ENCODE peak calls at places on chromosomes 11 and 22, in five cellular contexts. V is K562, Y is HEK293T, Z is HepG2, U is SK-N-SH. B is an unnamed sample.

GRCh38 chr22:23772315-23773246 is at the start of gene MMP11:
- DNase-seq in V (peak), Y (peak), Z (no peak), U (peak), B (no peak)

GRCh38 chr11:115643491-115643995 is 139.3 kb upstream of the CADM1 start:
- DNase-seq in V (no peak), Y (no peak), Z (no peak), U (no peak), B (no peak)

GRCh38 chr11:132911186-132911585 is 621.1 kb downstream of the OPCML start:
- DNase-seq in V (no peak), Y (no peak), Z (no peak), U (no peak), B (no peak)

GRCh38 chr11:103659138-103659734 is 377.2 kb upstream of the DDI1 start:
- DNase-seq in V (no peak), Y (peak), Z (no peak), U (peak), B (no peak)

GRCh38 chr22:44668190-44668885 is 33.7 kb upstream of the PRR5 start:
- DNase-seq in V (peak), Y (peak), Z (no peak), U (peak), B (no peak)

GRCh38 chr11:47399860-47400812 is 8.3 kb upstream of the SLC39A13 start:
- DNase-seq in V (peak), Y (no peak), Z (no peak), U (peak), B (no peak)

GRCh38 chr22:42549329-42550060 is 4.3 kb upstream of the SERHL2 start:
- DNase-seq in V (no peak), Y (no peak), Z (no peak), U (no peak), B (no peak)

GRCh38 chr11:3747704-3748103 is 49.6 kb downstream of the NUP98 start:
- DNase-seq in V (no peak), Y (no peak), Z (no peak), U (no peak), B (no peak)

GRCh38 chr11:10418259-10418949 is 36.7 kb upstream of the AMPD3 start:
- DNase-seq in V (no peak), Y (no peak), Z (no peak), U (no peak), B (no peak)

GRCh38 chr11:72727521-72727920 is 24.7 kb downstream of the ARAP1 start:
- DNase-seq in V (no peak), Y (no peak), Z (no peak), U (no peak), B (no peak)

GRCh38 chr11:92340839-92341238 is 116.2 kb downstream of the FAT3 start:
- DNase-seq in V (peak), Y (peak), Z (peak), U (peak), B (no peak)

GRCh38 chr11:36131719-36132349 is 157.4 kb downstream of the COMMD9 start:
- DNase-seq in V (peak), Y (peak), Z (peak), U (peak), B (no peak)

GRCh38 chr11:33315822-33316221 is 58.6 kb downstream of the HIPK3 start:
- DNase-seq in V (no peak), Y (no peak), Z (no peak), U (no peak), B (no peak)

GRCh38 chr11:110711776-110712642 is at the start of gene ARHGAP20:
- DNase-seq in V (peak), Y (peak), Z (peak), U (peak), B (no peak)

GRCh38 chr11:29527391-29527936 is 489.4 kb downstream of the KCNA4 start:
- DNase-seq in V (no peak), Y (no peak), Z (peak), U (no peak), B (no peak)

GRCh38 chr11:11985016-11985715 is 23.3 kb downstream of the DKK3 start:
- DNase-seq in V (no peak), Y (no peak), Z (no peak), U (no peak), B (no peak)

GRCh38 chr11:1652778-1653540 is 23.4 kb downstream of the KRTAP5-5 start:
- DNase-seq in V (peak), Y (peak), Z (peak), U (peak), B (no peak)

GRCh38 chr11:10144954-10145353 is 149.1 kb downstream of the SBF2 start:
- DNase-seq in V (no peak), Y (no peak), Z (no peak), U (no peak), B (no peak)

GRCh38 chr11:119093951-119094815 is 7.5 kb downstream of the DPAGT1 start:
- DNase-seq in V (peak), Y (no peak), Z (no peak), U (peak), B (no peak)

GRCh38 chr11:29293825-29294224 is 723.0 kb downstream of the KCNA4 start:
- DNase-seq in V (no peak), Y (no peak), Z (peak), U (no peak), B (peak)

GRCh38 chr22:19429950-19430889 is 1.3 kb downstream of the HIRA start:
- DNase-seq in V (peak), Y (peak), Z (peak), U (peak), B (no peak)

GRCh38 chr22:31039393-31039792 is 41.7 kb upstream of the SMTN start:
- DNase-seq in V (no peak), Y (no peak), Z (peak), U (no peak), B (no peak)

GRCh38 chr11:60500276-60500935 is 7.8 kb downstream of the MS4A12 start:
- DNase-seq in V (no peak), Y (no peak), Z (no peak), U (no peak), B (no peak)

GRCh38 chr22:50089231-50090140 is at the start of gene MOV10L1:
- DNase-seq in V (peak), Y (no peak), Z (no peak), U (peak), B (no peak)

GRCh38 chr11:17550455-17551346 is 3.6 kb downstream of the OTOG start:
- DNase-seq in V (no peak), Y (no peak), Z (no peak), U (no peak), B (no peak)

GRCh38 chr11:130585545-130585944 is 137.1 kb downstream of the ADAMTS15 start:
- DNase-seq in V (no peak), Y (no peak), Z (no peak), U (no peak), B (no peak)

GRCh38 chr11:3107608-3108182 is 50.5 kb upstream of the CARS1 start:
- DNase-seq in V (no peak), Y (no peak), Z (no peak), U (peak), B (no peak)

GRCh38 chr22:34414467-34415440 is 494.5 kb upstream of the LARGE1 start:
- DNase-seq in V (peak), Y (peak), Z (peak), U (peak), B (peak)

GRCh38 chr22:34858026-34858425 is 207.9 kb upstream of the ISX start:
- DNase-seq in V (no peak), Y (no peak), Z (no peak), U (no peak), B (no peak)

GRCh38 chr22:32764330-32765116 is 37.0 kb upstream of the TIMP3 start:
- DNase-seq in V (no peak), Y (no peak), Z (no peak), U (no peak), B (no peak)

GRCh38 chr11:58770627-58771457 is 39.1 kb upstream of the GLYAT start:
- DNase-seq in V (peak), Y (no peak), Z (no peak), U (no peak), B (no peak)

GRCh38 chr11:17551347-17552040 is 4.4 kb downstream of the OTOG start:
- DNase-seq in V (no peak), Y (no peak), Z (no peak), U (no peak), B (no peak)

GRCh38 chr22:20000246-20001081 is 16.2 kb downstream of the ARVCF start:
- DNase-seq in V (no peak), Y (no peak), Z (peak), U (peak), B (no peak)

GRCh38 chr11:17699157-17700114 is 19.9 kb upstream of the MYOD1 start:
- DNase-seq in V (peak), Y (no peak), Z (no peak), U (no peak), B (no peak)

GRCh38 chr11:24324211-24324610 is 172.6 kb upstream of the LUZP2 start:
- DNase-seq in V (no peak), Y (no peak), Z (no peak), U (no peak), B (no peak)

GRCh38 chr11:130523166-130523565 is 74.7 kb downstream of the ADAMTS15 start:
- DNase-seq in V (no peak), Y (no peak), Z (no peak), U (no peak), B (no peak)

GRCh38 chr11:15579287-15580001 is 464.7 kb downstream of the INSC start:
- DNase-seq in V (no peak), Y (no peak), Z (no peak), U (no peak), B (no peak)
- TF ChIP-seq FOXM1 in V (no peak), Y (no peak), Z (no peak), U (no peak), B (no peak)

GRCh38 chr11:8713760-8714159 is 31.2 kb downstream of the RPL27A start:
- DNase-seq in V (no peak), Y (no peak), Z (peak), U (no peak), B (no peak)
- TF ChIP-seq FOXM1 in V (no peak), Y (no peak), Z (no peak), U (no peak), B (no peak)

GRCh38 chr22:22113701-22114100 is 130.9 kb upstream of the VPREB1 start:
- DNase-seq in V (no peak), Y (no peak), Z (no peak), U (no peak), B (no peak)

GRCh38 chr22:22110548-22111266 is 128.1 kb upstream of the TOP3B start:
- DNase-seq in V (peak), Y (peak), Z (no peak), U (peak), B (peak)

GRCh38 chr22:22111267-22111751 is 128.7 kb upstream of the TOP3B start:
- DNase-seq in V (peak), Y (no peak), Z (no peak), U (no peak), B (peak)

GRCh38 chr22:22111983-22112382 is 129.4 kb upstream of the TOP3B start:
- DNase-seq in V (peak), Y (no peak), Z (no peak), U (no peak), B (no peak)

GRCh38 chr22:22112533-22113294 is 130.1 kb upstream of the TOP3B start:
- DNase-seq in V (peak), Y (no peak), Z (no peak), U (no peak), B (no peak)
- TF ChIP-seq FOXM1 in V (no peak), Y (no peak), Z (no peak), U (no peak), B (no peak)

DNA sequence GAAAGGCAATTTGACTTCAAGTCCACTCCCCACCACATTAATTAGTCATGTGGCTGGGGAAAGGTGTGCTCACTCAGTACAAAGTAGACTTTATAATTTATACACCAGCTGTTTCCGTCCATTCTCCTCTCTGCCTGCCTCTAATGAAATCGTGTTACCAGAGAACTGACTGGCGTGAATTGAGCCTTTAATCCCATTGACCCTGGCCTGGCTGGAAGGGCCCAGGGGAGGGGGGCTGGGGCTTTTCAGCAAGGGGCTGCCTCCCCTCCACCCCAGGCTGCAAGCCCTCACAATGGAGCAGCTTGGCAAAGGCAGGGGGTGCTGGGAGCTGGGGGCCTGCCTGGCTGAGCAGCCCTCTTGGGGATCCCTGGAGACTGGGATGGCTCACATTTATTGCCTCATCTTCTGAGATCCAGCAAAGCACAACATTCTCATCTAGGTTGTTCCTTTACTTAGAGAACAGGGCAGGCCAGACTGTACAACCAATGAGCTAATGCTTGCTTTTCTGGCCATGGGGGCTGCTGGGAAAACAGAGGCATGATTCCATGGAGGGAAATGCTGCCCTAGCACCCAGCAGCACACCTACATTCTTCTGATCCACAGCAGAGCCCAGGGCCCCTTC is 25.9 kb upstream of the LMO1 start:
- DNase-seq in V (no peak), Y (no peak), Z (no peak), U (no peak), B (no peak)
- TF ChIP-seq FOXM1 in V (no peak), Y (no peak), Z (no peak), U (no peak), B (no peak)

DNA sequence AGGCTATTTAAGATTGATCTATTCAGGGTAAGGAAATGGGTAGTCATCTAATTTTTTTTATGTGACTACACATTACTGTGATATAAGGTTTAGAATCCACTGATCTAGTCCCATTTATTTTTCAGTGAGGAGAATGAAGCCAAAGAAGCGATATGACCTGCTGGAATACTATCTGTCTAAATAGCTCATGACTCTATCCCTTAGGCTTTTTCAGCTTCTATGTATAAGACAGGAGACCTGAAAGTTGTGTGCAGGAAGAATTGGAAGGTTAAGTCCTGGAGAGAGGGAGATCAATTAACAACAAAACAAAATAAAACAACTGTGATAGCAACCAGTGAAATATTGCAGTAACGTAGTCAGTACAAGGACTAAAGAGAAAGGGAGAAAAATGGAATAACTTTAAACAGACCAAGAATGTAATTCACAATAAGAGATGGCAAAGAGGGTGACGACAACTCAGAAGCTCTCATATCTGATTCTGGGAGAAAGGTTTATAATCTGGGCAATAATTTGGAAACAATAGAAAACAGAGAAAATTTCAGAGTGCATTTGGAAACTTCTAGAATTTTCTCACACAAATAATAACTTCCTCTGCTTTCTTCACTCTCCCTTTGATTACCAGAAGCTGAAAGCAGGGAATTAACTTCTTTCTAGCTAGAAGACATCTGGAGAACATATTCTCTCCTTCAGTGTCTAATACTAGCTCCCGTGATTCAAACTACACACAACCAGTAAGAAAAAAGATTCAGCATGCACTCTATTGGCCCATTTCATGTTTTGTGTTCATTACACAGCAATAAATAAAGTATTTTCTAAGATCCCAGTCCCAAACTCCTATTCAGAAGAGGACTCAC is 19.2 kb upstream of the CASP12 start:
- DNase-seq in V (no peak), Y (no peak), Z (no peak), U (no peak), B (no peak)
- TF ChIP-seq FOXM1 in V (no peak), Y (no peak), Z (no peak), U (no peak), B (no peak)

GRCh38 chr11:93574821-93575220 is 31.6 kb upstream of the SMCO4 start:
- DNase-seq in V (no peak), Y (no peak), Z (no peak), U (no peak), B (no peak)

GRCh38 chr11:93579187-93579773 is 36.1 kb upstream of the SMCO4 start:
- DNase-seq in V (no peak), Y (no peak), Z (no peak), U (no peak), B (no peak)

GRCh38 chr11:93573184-93573583 is 30.0 kb upstream of the SMCO4 start:
- DNase-seq in V (no peak), Y (no peak), Z (no peak), U (no peak), B (no peak)

GRCh38 chr11:93572621-93573020 is 29.4 kb upstream of the SMCO4 start:
- DNase-seq in V (no peak), Y (no peak), Z (no peak), U (no peak), B (no peak)

GRCh38 chr11:93577291-93577690 is 34.1 kb upstream of the SMCO4 start:
- DNase-seq in V (no peak), Y (no peak), Z (no peak), U (no peak), B (no peak)
- TF ChIP-seq FOXM1 in V (no peak), Y (no peak), Z (no peak), U (no peak), B (no peak)